ENCODE peak calls at places on chromosome 12, in six cellular contexts. X is GM12891, Y is K562, P is HepG2, J is GM12878, A is H1. K is an unnamed sample.

GRCh38 chr12:52126050-52126604 is 46.6 kb downstream of the SMIM41 start:
- DNase-seq in X (no peak), Y (no peak), P (no peak), J (no peak), A (no peak), K (peak)

GRCh38 chr12:120539303-120539702 is 5.1 kb downstream of the RNF10 start:
- DNase-seq in X (no peak), Y (peak), P (no peak), J (no peak), A (no peak), K (no peak)

GRCh38 chr12:59929091-59929490 is 333.3 kb downstream of the SLC16A7 start:
- DNase-seq in X (no peak), Y (no peak), P (no peak), J (no peak), A (no peak), K (no peak)

GRCh38 chr12:92987362-92987761 is 58.3 kb upstream of the EEA1 start:
- DNase-seq in X (no peak), Y (peak), P (peak), J (no peak), A (no peak), K (no peak)

GRCh38 chr12:32603858-32604257 is 75.2 kb upstream of the DNM1L start:
- DNase-seq in X (no peak), Y (no peak), P (no peak), J (peak), A (no peak), K (no peak)

GRCh38 chr12:61538951-61539350 is 721.3 kb upstream of the USP15 start:
- DNase-seq in X (no peak), Y (no peak), P (no peak), J (no peak), A (no peak), K (no peak)

GRCh38 chr12:59431266-59431665 is 164.6 kb upstream of the SLC16A7 start:
- DNase-seq in X (no peak), Y (no peak), P (no peak), J (no peak), A (no peak), K (no peak)

GRCh38 chr12:54384591-54385041 is at the start of gene ZNF385A:
- DNase-seq in X (no peak), Y (no peak), P (no peak), J (no peak), A (no peak), K (no peak)

GRCh38 chr12:14408208-14408607 is 42.7 kb downstream of the ATF7IP start:
- DNase-seq in X (no peak), Y (peak), P (no peak), J (no peak), A (no peak), K (no peak)

GRCh38 chr12:63151898-63152700 is 1.1 kb upstream of the AVPR1A start:
- DNase-seq in X (peak), Y (peak), P (peak), J (no peak), A (peak), K (no peak)

GRCh38 chr12:89827592-89827991 is 119.0 kb upstream of the ATP2B1 start:
- DNase-seq in X (no peak), Y (peak), P (no peak), J (no peak), A (no peak), K (no peak)

DNA sequence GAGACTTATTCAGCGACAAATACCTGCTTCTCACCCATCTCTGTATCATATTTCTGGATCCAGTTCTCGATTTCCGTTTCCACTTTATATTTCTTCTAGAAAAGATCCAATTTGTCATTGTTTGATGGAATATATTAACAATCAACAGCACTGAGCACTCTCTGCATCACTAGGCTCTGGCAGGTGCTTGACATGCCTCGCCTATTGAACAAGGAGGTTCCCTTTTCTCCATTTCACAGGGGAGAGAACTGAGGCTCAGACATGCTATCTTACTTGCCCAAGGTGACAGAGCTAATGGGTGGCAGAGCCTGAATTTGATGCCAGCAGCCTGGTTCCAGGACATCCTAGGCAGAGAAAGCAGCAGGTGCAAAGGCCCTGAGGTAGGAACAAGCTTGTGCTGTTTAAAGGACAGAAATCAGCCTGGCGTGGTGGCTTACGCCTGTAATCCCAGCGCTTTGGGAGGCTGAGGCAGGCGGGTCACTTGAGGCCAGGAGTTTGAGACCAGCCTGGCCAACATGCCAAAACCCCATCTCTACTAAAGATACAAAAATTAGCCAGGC is 12.1 kb downstream of the RITA1 start:
- DNase-seq in X (no peak), Y (no peak), P (no peak), J (no peak), A (no peak), K (no peak)
- TF ChIP-seq POLR2A in X (no peak), Y (no peak), P (no peak), J (no peak), A (no peak), K (no peak)

DNA sequence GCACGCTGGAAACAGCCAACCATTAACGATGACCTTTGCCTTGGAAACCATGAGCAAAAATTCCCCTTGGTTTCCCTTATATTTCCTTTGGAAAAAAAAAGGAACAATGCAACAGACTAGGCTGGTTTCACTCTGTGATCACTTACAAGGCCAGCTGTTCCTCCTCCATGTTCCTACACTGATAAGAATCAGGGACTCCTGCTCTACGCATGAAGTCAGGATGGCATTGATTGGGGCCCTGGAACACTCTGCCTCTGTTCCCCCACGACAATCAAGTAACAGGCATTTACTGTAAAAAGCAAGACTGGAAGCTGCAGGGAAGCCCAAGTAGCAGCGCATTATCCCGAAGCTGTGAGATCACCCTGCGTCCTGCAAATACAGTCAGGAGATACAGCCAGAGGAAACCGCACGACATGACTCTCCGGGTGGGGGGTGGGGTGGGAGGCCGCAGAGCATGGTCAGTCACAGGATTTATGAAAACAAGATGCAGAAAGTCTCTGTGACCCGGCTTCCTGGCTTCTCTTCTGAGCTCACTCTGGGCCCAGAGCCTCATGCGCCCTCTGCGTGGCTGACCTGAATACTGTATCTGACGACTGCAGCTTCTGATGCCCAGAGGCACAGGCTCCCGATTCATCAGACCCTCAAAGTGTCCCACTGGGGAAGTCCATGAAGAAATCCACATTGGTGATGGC is 31.1 kb downstream of the SSH1 start:
- DNase-seq in X (no peak), Y (peak), P (no peak), J (no peak), A (no peak), K (no peak)
- TF ChIP-seq POLR2AphosphoS5 in X (no peak), Y (no peak), P (no peak), J (no peak), A (no peak), K (no peak)

GRCh38 chr12:88057994-88058718 is 29.0 kb upstream of the C12orf50 start:
- DNase-seq in X (no peak), Y (no peak), P (no peak), J (no peak), A (no peak), K (no peak)
- TF ChIP-seq TAF1 in X (no peak), Y (no peak), P (no peak), J (no peak), A (no peak), K (no peak)

GRCh38 chr12:57844725-57845477 is 1.6 kb downstream of the CTDSP2 start:
- DNase-seq in X (peak), Y (peak), P (peak), J (no peak), A (no peak), K (peak)
- TF ChIP-seq POLR2A in X (peak), Y (no peak), P (peak), J (peak), A (peak), K (no peak)

GRCh38 chr12:98440165-98440581 is 75.2 kb upstream of the TMPO start:
- DNase-seq in X (no peak), Y (peak), P (no peak), J (no peak), A (no peak), K (no peak)
- TF ChIP-seq POLR2AphosphoS5 in X (no peak), Y (peak), P (no peak), J (no peak), A (no peak), K (no peak)

GRCh38 chr12:68641138-68641537 is 30.4 kb downstream of the RAP1B start:
- DNase-seq in X (peak), Y (no peak), P (no peak), J (peak), A (no peak), K (peak)
- TF ChIP-seq TAF1 in X (no peak), Y (no peak), P (no peak), J (no peak), A (no peak), K (no peak)